ENCODE peak calls at places on chromosomes 5 and 9, in eight cellular contexts. One of them, this sample, is unnamed.

GRCh38 chr5:136012041-136012804 is 16.6 kb upstream of the TGFBI start:
- DNase-seq in breast epithelium: no peak
- DNase-seq in HCT116: no peak
- DNase-seq in prostate gland: no peak
- DNase-seq in vagina: no peak
- DNase-seq in GM23338: no peak
- DNase-seq in transverse colon: no peak
- DNase-seq in spleen: no peak
- DNase-seq in this sample: no peak

GRCh38 chr5:77209495-77210090 is 887 bp upstream of the PDE8B start:
- DNase-seq in GM23338: no peak
- DNase-seq in prostate gland: no peak
- DNase-seq in spleen: no peak
- DNase-seq in HCT116: no peak
- DNase-seq in transverse colon: no peak
- DNase-seq in breast epithelium: no peak
- DNase-seq in vagina: no peak
- DNase-seq in this sample: no peak

GRCh38 chr9:2159521-2160417 is 144.6 kb downstream of the SMARCA2 start:
- DNase-seq in transverse colon: no peak
- DNase-seq in GM23338: peak; percentile 17
- DNase-seq in spleen: no peak
- DNase-seq in HCT116: no peak
- DNase-seq in vagina: no peak
- DNase-seq in breast epithelium: no peak
- DNase-seq in prostate gland: no peak
- DNase-seq in this sample: no peak

GRCh38 chr5:33300209-33300742 is 140.5 kb upstream of the TARS1 start:
- DNase-seq in GM23338: no peak
- DNase-seq in HCT116: no peak
- DNase-seq in vagina: no peak
- DNase-seq in transverse colon: no peak
- DNase-seq in prostate gland: no peak
- DNase-seq in spleen: no peak
- DNase-seq in breast epithelium: no peak
- DNase-seq in this sample: no peak

GRCh38 chr9:110871736-110872135 is 166.5 kb downstream of the LPAR1 start:
- DNase-seq in prostate gland: no peak
- DNase-seq in vagina: no peak
- DNase-seq in spleen: no peak
- DNase-seq in transverse colon: no peak
- DNase-seq in GM23338: no peak
- DNase-seq in breast epithelium: no peak
- DNase-seq in HCT116: no peak
- DNase-seq in this sample: no peak

GRCh38 chr9:21591221-21592062 is 109.3 kb upstream of the IFNE start:
- DNase-seq in HCT116: peak; percentile 94
- DNase-seq in transverse colon: peak; percentile 15
- DNase-seq in GM23338: peak; percentile 53
- DNase-seq in breast epithelium: peak; percentile 57
- DNase-seq in vagina: no peak
- DNase-seq in prostate gland: peak; percentile 26
- DNase-seq in spleen: no peak
- DNase-seq in this sample: peak; percentile 62

GRCh38 chr9:134488901-134489280 is 152.7 kb upstream of the COL5A1 start:
- DNase-seq in vagina: no peak
- DNase-seq in prostate gland: no peak
- DNase-seq in transverse colon: no peak
- DNase-seq in breast epithelium: no peak
- DNase-seq in HCT116: no peak
- DNase-seq in spleen: peak; percentile 41
- DNase-seq in GM23338: no peak
- DNase-seq in this sample: no peak

GRCh38 chr5:128534729-128535128 is 3.3 kb downstream of the FBN2 start:
- DNase-seq in transverse colon: no peak
- DNase-seq in prostate gland: no peak
- DNase-seq in HCT116: no peak
- DNase-seq in spleen: no peak
- DNase-seq in vagina: no peak
- DNase-seq in breast epithelium: no peak
- DNase-seq in GM23338: no peak
- DNase-seq in this sample: no peak

DNA sequence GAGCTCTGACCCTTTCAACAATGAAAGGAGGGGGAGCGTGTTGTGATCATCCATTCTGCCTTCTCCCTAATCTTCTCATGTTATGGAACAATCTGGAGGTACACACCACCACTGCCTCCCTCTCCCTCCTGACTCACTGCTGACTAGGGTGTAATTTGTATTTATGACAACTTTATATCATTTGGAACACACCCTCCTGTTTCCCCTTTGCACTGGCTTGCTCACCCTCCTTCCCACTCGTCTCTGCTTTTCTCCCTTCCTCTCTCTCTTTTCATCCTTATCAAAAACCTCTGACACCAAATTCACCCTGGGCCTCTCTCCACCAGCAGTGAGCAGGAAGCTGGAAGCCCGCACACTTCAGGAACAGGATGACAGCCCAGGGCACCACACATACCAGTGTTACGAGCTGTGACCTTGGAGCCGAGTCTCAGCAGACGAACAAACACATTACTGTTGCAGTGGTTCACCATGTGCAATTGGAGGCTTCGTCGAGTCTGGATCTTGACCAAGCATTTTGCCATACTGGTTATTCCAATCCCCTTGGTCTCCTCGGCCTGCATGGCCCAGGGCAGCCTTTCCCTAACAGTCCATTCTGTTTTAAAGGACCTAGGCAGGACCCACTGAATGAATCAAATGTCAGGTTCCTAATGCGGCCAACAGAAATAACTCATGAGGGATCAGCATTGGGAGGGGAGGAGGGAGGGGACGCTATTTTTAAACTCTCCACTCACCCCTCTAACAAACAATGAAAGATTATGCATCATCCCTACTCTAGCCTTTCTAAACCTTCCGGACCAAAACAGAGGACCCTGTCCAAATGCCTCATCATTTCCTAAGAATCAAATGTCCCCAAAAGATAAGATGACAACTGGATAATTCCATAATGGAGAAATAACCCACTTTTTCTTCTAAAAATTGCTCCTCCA is 203.9 kb upstream of the RASEF start:
- DNase-seq in breast epithelium: no peak
- DNase-seq in vagina: no peak
- DNase-seq in spleen: no peak
- DNase-seq in GM23338: no peak
- DNase-seq in transverse colon: no peak
- DNase-seq in HCT116: no peak
- DNase-seq in prostate gland: no peak
- DNase-seq in this sample: no peak
- H3K27ac ChIP-seq in breast epithelium: no peak overlapping the region
- H3K27ac ChIP-seq in vagina: no peak overlapping the region
- H3K27ac ChIP-seq in spleen: peak overlapping the region; percentile 54
- H3K27ac ChIP-seq in GM23338: no peak overlapping the region
- H3K27ac ChIP-seq in transverse colon: no peak overlapping the region
- H3K27ac ChIP-seq in HCT116: no peak overlapping the region
- H3K27ac ChIP-seq in prostate gland: no peak overlapping the region
- H3K27ac ChIP-seq in this sample: peak overlapping the region; percentile 3

GRCh38 chr9:81562221-81563019 is 126.9 kb downstream of the TLE1 start:
- DNase-seq in transverse colon: no peak
- DNase-seq in prostate gland: no peak
- DNase-seq in breast epithelium: peak; percentile 85
- DNase-seq in GM23338: no peak
- DNase-seq in spleen: no peak
- DNase-seq in vagina: no peak
- DNase-seq in HCT116: peak; percentile 74
- DNase-seq in this sample: peak; percentile 62
- TF ChIP-seq POLR2AphosphoS5 in transverse colon: no peak
- TF ChIP-seq POLR2AphosphoS5 in prostate gland: no peak
- TF ChIP-seq POLR2AphosphoS5 in breast epithelium: peak; percentile 61
- TF ChIP-seq POLR2AphosphoS5 in GM23338: no peak
- TF ChIP-seq POLR2AphosphoS5 in spleen: no peak
- TF ChIP-seq POLR2AphosphoS5 in vagina: peak; percentile 68
- TF ChIP-seq POLR2AphosphoS5 in HCT116: no peak
- TF ChIP-seq POLR2AphosphoS5 in this sample: no peak

GRCh38 chr5:143505934-143506333 is 102.4 kb upstream of the NR3C1 start:
- DNase-seq in HCT116: no peak
- DNase-seq in breast epithelium: no peak
- DNase-seq in vagina: no peak
- DNase-seq in GM23338: no peak
- DNase-seq in prostate gland: no peak
- DNase-seq in spleen: no peak
- DNase-seq in transverse colon: no peak
- DNase-seq in this sample: no peak
- H3K27ac ChIP-seq in HCT116: no peak overlapping the region
- H3K27ac ChIP-seq in breast epithelium: no peak overlapping the region
- H3K27ac ChIP-seq in vagina: no peak overlapping the region
- H3K27ac ChIP-seq in GM23338: no peak overlapping the region
- H3K27ac ChIP-seq in prostate gland: no peak overlapping the region
- H3K27ac ChIP-seq in spleen: no peak overlapping the region
- H3K27ac ChIP-seq in transverse colon: no peak overlapping the region
- H3K27ac ChIP-seq in this sample: no peak overlapping the region

DNA sequence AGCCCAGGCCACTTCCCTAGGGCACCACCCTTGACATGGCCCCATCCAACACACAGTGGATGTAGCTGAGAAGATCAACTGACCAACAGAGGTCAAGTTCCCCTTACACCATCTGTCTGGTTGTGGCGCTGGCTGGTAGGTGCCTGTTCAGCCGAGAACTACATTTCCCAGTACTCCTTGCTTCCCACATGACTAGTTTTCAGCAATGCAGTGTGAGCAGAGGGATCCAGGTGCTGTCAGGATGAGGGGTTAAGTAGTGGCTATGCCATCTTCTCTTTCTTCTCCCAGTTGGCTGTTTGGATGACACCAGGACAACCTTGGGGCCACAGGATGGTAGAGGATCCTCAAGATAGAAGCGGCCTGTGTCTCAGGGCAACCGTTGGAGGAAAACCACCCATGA is 48.6 kb upstream of the SH3PXD2B start:
- DNase-seq in spleen: peak; percentile 17
- DNase-seq in vagina: peak; percentile 37
- DNase-seq in transverse colon: no peak
- DNase-seq in breast epithelium: no peak
- DNase-seq in prostate gland: peak; percentile 2
- DNase-seq in GM23338: peak; percentile 71
- DNase-seq in HCT116: no peak
- DNase-seq in this sample: no peak
- TF ChIP-seq POLR2AphosphoS5 in spleen: no peak
- TF ChIP-seq POLR2AphosphoS5 in vagina: no peak
- TF ChIP-seq POLR2AphosphoS5 in transverse colon: no peak
- TF ChIP-seq POLR2AphosphoS5 in breast epithelium: no peak
- TF ChIP-seq POLR2AphosphoS5 in prostate gland: no peak
- TF ChIP-seq POLR2AphosphoS5 in GM23338: no peak
- TF ChIP-seq POLR2AphosphoS5 in HCT116: no peak
- TF ChIP-seq POLR2AphosphoS5 in this sample: no peak